ENCODE peak calls at places on chromosomes 7 and 10, in nine cellular contexts. D is HT-29; W is neuronal stem cell; N is renal cortical epithelial cell; V is upper lobe of left lung; T is chondrocyte; K is cardiac septum; Z is stimulated activated naive CD8-positive, alpha-beta T cell treated with anti-CD3 and anti-CD28 coated beads, Interleukin-15, amount 100 ng/mL, for 72 hours; O is neural progenitor cell. H is an unnamed sample.

GRCh38 chr7:46810986-46811385 is 770.9 kb downstream of the TNS3 start:
- DNase-seq in T (no peak), D (no peak), V (no peak), O (no peak), Z (no peak), K (no peak), W (no peak), N (no peak), H (no peak)

GRCh38 chr7:98107313-98107691 is 640 bp downstream of the LMTK2 start:
- DNase-seq in Z (no peak), W (no peak), V (no peak), O (peak; percentile 57), N (peak; percentile 22), K (no peak), T (no peak), D (peak; percentile 40), H (peak; percentile 23)

GRCh38 chr7:129742267-129742666 is 130.7 kb downstream of the NRF1 start:
- DNase-seq in K (peak; percentile 50), Z (no peak), W (no peak), D (no peak), N (no peak), T (no peak), V (no peak), O (no peak), H (no peak)

GRCh38 chr10:101492814-101493213 is 95.2 kb downstream of the POLL start:
- DNase-seq in O (no peak), W (no peak), V (no peak), Z (no peak), T (no peak), D (no peak), N (no peak), K (no peak), H (no peak)

GRCh38 chr10:59750155-59750945 is 2.9 kb downstream of the MRLN start:
- DNase-seq in Z (no peak), W (no peak), T (no peak), D (no peak), K (no peak), V (no peak), O (no peak), N (no peak), H (no peak)

GRCh38 chr7:124645704-124646103 is 119.9 kb downstream of the GPR37 start:
- DNase-seq in T (no peak), W (no peak), V (no peak), O (no peak), N (no peak), Z (no peak), K (no peak), D (no peak), H (no peak)

GRCh38 chr7:133570321-133570720 is 317.4 kb downstream of the EXOC4 start:
- DNase-seq in N (no peak), K (no peak), O (no peak), Z (no peak), W (no peak), T (no peak), V (no peak), D (no peak), H (no peak)

GRCh38 chr7:131057015-131057518 is 270.6 kb upstream of the MKLN1 start:
- DNase-seq in O (no peak), Z (no peak), W (no peak), V (no peak), K (no peak), T (no peak), N (peak; percentile 86), D (peak; percentile 76), H (no peak)

GRCh38 chr7:157019718-157020451 is 9.4 kb upstream of the MNX1 start:
- DNase-seq in D (no peak), V (no peak), W (no peak), K (no peak), O (peak; percentile 43), N (no peak), Z (no peak), T (peak; percentile 48), H (no peak)

GRCh38 chr7:158655931-158656441 is 48.6 kb downstream of the NCAPG2 start:
- DNase-seq in T (no peak), O (no peak), Z (peak; percentile 86), W (no peak), D (no peak), K (no peak), N (no peak), V (no peak), H (no peak)

GRCh38 chr10:128058746-128059125 is 67.5 kb downstream of the MKI67 start:
- DNase-seq in K (no peak), Z (no peak), T (no peak), O (no peak), V (no peak), D (no peak), N (no peak), W (no peak), H (no peak)

GRCh38 chr10:26215923-26216576 is 524 bp upstream of the GAD2 start:
- DNase-seq in O (peak; percentile 90), Z (peak; percentile 62), V (no peak), N (peak; percentile 1), D (no peak), K (no peak), W (peak; percentile 62), T (no peak), H (peak; percentile 38)

GRCh38 chr10:99993994-99994689 is 15.6 kb downstream of the DNMBP start:
- DNase-seq in W (no peak), D (no peak), K (peak; percentile 85), V (peak; percentile 91), N (no peak), O (no peak), Z (peak; percentile 75), T (no peak), H (no peak)

GRCh38 chr7:23022258-23022745 is 8.4 kb upstream of the HYCC1 start:
- DNase-seq in T (no peak), K (no peak), Z (no peak), N (peak; percentile 48), D (no peak), V (no peak), O (no peak), W (no peak), H (peak; percentile 39)

GRCh38 chr7:44961844-44962482 is 16.9 kb downstream of the MYO1G start:
- DNase-seq in K (no peak), N (no peak), Z (peak; percentile 51), O (no peak), V (no peak), T (no peak), W (no peak), D (no peak), H (no peak)

GRCh38 chr7:141356096-141356495 is 195.1 kb upstream of the AGK start:
- DNase-seq in V (no peak), O (no peak), T (no peak), K (no peak), D (no peak), Z (no peak), W (no peak), N (no peak), H (no peak)

GRCh38 chr10:37572206-37572605 is 285.2 kb downstream of the ZNF248 start:
- DNase-seq in V (no peak), Z (no peak), W (no peak), O (no peak), N (no peak), D (no peak), K (no peak), T (no peak), H (no peak)

GRCh38 chr10:133358162-133358919 is 522 bp upstream of the FUOM start:
- DNase-seq in N (no peak), V (no peak), T (peak; percentile 91), Z (no peak), D (no peak), K (no peak), O (no peak), W (no peak), H (no peak)

GRCh38 chr10:63491558-63492316 is 26.0 kb upstream of the JMJD1C start:
- DNase-seq in V (peak; percentile 61), D (no peak), T (no peak), W (no peak), N (peak; percentile 72), Z (no peak), K (no peak), O (no peak), H (no peak)

GRCh38 chr10:50510517-50511473 is 113.0 kb downstream of the SGMS1 start:
- DNase-seq in K (no peak), O (no peak), D (no peak), V (no peak), Z (no peak), W (no peak), T (no peak), N (peak; percentile 53), H (no peak)

GRCh38 chr10:95268438-95268837 is 22.4 kb downstream of the PDLIM1 start:
- DNase-seq in T (no peak), Z (no peak), V (peak; percentile 57), N (no peak), K (no peak), D (no peak), W (no peak), O (peak; percentile 35), H (no peak)

GRCh38 chr7:158145370-158145769 is 442.3 kb downstream of the PTPRN2 start:
- DNase-seq in T (peak; percentile 52), V (no peak), D (no peak), N (no peak), Z (no peak), O (no peak), W (no peak), K (no peak), H (no peak)

GRCh38 chr7:6205921-6206660 is 66.3 kb downstream of the CYTH3 start:
- DNase-seq in W (no peak), V (no peak), O (no peak), Z (no peak), N (no peak), K (no peak), D (no peak), T (no peak), H (no peak)